ENCODE peak calls at places on chromosomes 16 and 17, in five cellular contexts. K is MM.1S, N is SK-N-SH, E is PC-9, Z is HCT116. C is an unnamed sample.

GRCh38 chr17:15123593-15124590 is 141.2 kb downstream of the PMP22 start:
- DNase-seq in E (no peak), K (no peak), Z (no peak), N (no peak), C (no peak)

GRCh38 chr17:31609331-31609730 is 217.9 kb downstream of the RAB11FIP4 start:
- DNase-seq in E (no peak), K (no peak), Z (no peak), N (no peak), C (no peak)

GRCh38 chr16:81650982-81651562 is 128.0 kb upstream of the PLCG2 start:
- DNase-seq in Z (no peak), E (no peak), N (no peak), K (no peak), C (no peak)

GRCh38 chr17:63842173-63842539 is 329 bp downstream of the SMARCD2 start:
- DNase-seq in K (no peak), E (no peak), Z (no peak), N (no peak), C (no peak)

GRCh38 chr17:64780096-64781012 is 118.2 kb upstream of the SMURF2 start:
- DNase-seq in K (peak; percentile 65), E (peak; percentile 83), N (peak; percentile 64), Z (peak; percentile 84), C (no peak)

GRCh38 chr16:74309789-74310781 is 13.5 kb downstream of the PSMD7 start:
- DNase-seq in K (peak; percentile 10), E (peak; percentile 21), N (peak; percentile 66), Z (peak; percentile 41), C (peak; percentile 55)

GRCh38 chr17:66855204-66855603 is 20.3 kb downstream of the CACNG5 start:
- DNase-seq in E (peak; percentile 32), Z (no peak), N (no peak), K (no peak), C (no peak)

GRCh38 chr17:49616086-49616485 is 40.4 kb downstream of the NXPH3 start:
- DNase-seq in Z (no peak), E (no peak), N (no peak), K (peak; percentile 12), C (no peak)

GRCh38 chr17:4199818-4200402 is 56.9 kb downstream of the CYB5D2 start:
- DNase-seq in K (peak; percentile 46), E (peak; percentile 19), N (peak; percentile 77), Z (peak; percentile 18), C (peak; percentile 75)

GRCh38 chr17:44308865-44309264 is 464 bp downstream of the RUNDC3A start:
- DNase-seq in K (no peak), N (peak; percentile 73), Z (no peak), E (no peak), C (no peak)

GRCh38 chr17:45813051-45813731 is 29.1 kb downstream of the CRHR1 start:
- DNase-seq in Z (no peak), N (peak; percentile 65), E (no peak), K (no peak), C (no peak)

GRCh38 chr17:41589301-41589700 is 2.6 kb upstream of the KRT14 start:
- DNase-seq in K (no peak), E (no peak), N (no peak), Z (no peak), C (no peak)

GRCh38 chr17:40341808-40342574 is 22.5 kb downstream of the GJD3 start:
- DNase-seq in E (peak; percentile 71), N (peak; percentile 93), Z (no peak), K (no peak), C (no peak)

GRCh38 chr16:54070944-54071343 is 215.6 kb downstream of the IRX3 start:
- DNase-seq in N (no peak), K (no peak), E (no peak), Z (no peak), C (no peak)

GRCh38 chr16:85124636-85125346 is 12.5 kb upstream of the CIBAR2 start:
- DNase-seq in N (no peak), K (no peak), Z (no peak), E (no peak), C (no peak)

GRCh38 chr16:2026461-2027023 is at the start of gene NHERF2:
- DNase-seq in K (peak; percentile 32), N (peak; percentile 90), E (peak; percentile 51), Z (no peak), C (no peak)

GRCh38 chr17:69437475-69437874 is 23.0 kb downstream of the MAP2K6 start:
- DNase-seq in E (no peak), N (no peak), Z (no peak), K (no peak), C (no peak)
- H3K9me2 ChIP-seq in E (no peaks in the 10 kb centered on the region), N (no peaks in the 10 kb centered on the region), Z (no peaks in the 10 kb centered on the region), K (no peaks in the 10 kb centered on the region), C (no peaks in the 10 kb centered on the region)

DNA sequence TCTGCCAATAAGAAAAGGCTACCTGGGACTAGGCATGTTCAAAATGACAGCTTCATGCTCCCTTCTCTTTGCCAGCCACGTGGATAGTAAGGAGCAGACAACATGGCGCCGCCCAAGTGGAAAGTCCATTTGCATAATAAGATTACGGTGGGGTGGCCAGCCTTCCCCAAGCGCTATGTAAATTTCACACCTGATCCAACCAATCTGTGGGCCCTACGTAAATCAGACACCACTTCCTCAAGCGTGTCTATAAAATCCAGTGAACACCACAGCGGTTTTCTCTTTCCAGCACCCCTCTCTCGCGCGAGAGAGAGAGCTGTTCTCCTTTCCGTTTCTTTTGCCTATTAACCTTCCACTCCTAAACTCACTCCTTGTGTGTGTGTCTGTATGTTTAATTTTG is 140.3 kb upstream of the ERCC4 start:
- DNase-seq in N (no peak), E (no peak), Z (no peak), K (no peak), C (no peak)
- H3K9me2 ChIP-seq in N (no peaks in the 10 kb centered on the region), E (no peaks in the 10 kb centered on the region), Z (no peaks in the 10 kb centered on the region), K (no peaks in the 10 kb centered on the region), C (no peaks in the 10 kb centered on the region)

GRCh38 chr17:11538366-11538765 is 59.9 kb upstream of the DNAH9 start:
- DNase-seq in Z (no peak), N (no peak), K (no peak), E (no peak), C (no peak)
- H3K9me2 ChIP-seq in Z (no peaks in the 10 kb centered on the region), N (no peaks in the 10 kb centered on the region), K (no peaks in the 10 kb centered on the region), E (no peaks in the 10 kb centered on the region), C (no peaks in the 10 kb centered on the region)

GRCh38 chr17:30506423-30506822 is 29.2 kb downstream of the GOSR1 start:
- DNase-seq in E (no peak), K (no peak), N (no peak), Z (no peak), C (no peak)

GRCh38 chr17:30503558-30503957 is 26.4 kb downstream of the GOSR1 start:
- DNase-seq in Z (no peak), N (no peak), K (no peak), E (no peak), C (no peak)

GRCh38 chr17:30505868-30506417 is 28.7 kb downstream of the GOSR1 start:
- DNase-seq in K (no peak), E (no peak), Z (no peak), N (no peak), C (no peak)
- H3K9me2 ChIP-seq in K (no peaks in the 10 kb centered on the region), E (no peaks in the 10 kb centered on the region), Z (no peaks in the 10 kb centered on the region), N (no peaks in the 10 kb centered on the region), C (no peaks in the 10 kb centered on the region)

DNA sequence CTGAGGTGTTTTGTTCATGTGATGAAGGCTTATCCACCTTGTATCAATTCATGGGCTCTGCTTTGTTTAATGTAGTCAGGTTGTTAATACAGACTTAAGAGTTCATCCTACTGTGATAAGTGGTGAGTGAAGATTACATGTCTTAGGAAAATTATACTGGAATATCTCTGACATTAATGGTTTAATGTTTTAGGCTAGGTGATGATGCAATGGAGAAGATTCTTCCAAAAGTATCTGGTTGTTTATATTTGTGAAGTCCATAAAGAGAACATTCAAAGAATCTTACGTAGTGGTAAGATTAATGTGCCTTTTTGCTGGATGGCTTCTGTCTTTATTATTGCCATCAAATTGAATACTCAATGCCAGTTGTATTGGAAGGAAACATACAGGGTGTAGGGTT is 236.4 kb downstream of the BCAS3 start:
- DNase-seq in K (no peak), Z (no peak), E (no peak), N (no peak), C (no peak)
- H3K9me2 ChIP-seq in K (no peaks in the 10 kb centered on the region), Z (no peaks in the 10 kb centered on the region), E (no peaks in the 10 kb centered on the region), N (no peaks in the 10 kb centered on the region), C (no peaks in the 10 kb centered on the region)

GRCh38 chr16:72794986-72795385 is 252.9 kb downstream of the ZFHX3 start:
- DNase-seq in K (no peak), Z (no peak), E (no peak), N (no peak), C (no peak)
- H3K9me2 ChIP-seq in K (no peaks in the 10 kb centered on the region), Z (no peaks in the 10 kb centered on the region), E (no peaks in the 10 kb centered on the region), N (no peaks in the 10 kb centered on the region), C (no peaks in the 10 kb centered on the region)

GRCh38 chr16:17106243-17106791 is 364.4 kb downstream of the XYLT1 start:
- DNase-seq in N (no peak), K (no peak), Z (no peak), E (no peak), C (no peak)
- H3K9me2 ChIP-seq in N (no peaks in the 10 kb centered on the region), K (no peaks in the 10 kb centered on the region), Z (no peaks in the 10 kb centered on the region), E (no peaks in the 10 kb centered on the region), C (no peaks in the 10 kb centered on the region)

GRCh38 chr17:79702071-79702470 is 28.7 kb upstream of the ENPP7 start:
- DNase-seq in Z (no peak), K (no peak), E (no peak), N (peak; percentile 71), C (no peak)
- H3K9me2 ChIP-seq in Z (no peaks in the 10 kb centered on the region), K (no peaks in the 10 kb centered on the region), E (no peaks in the 10 kb centered on the region), N (no peaks in the 10 kb centered on the region), C (no peaks in the 10 kb centered on the region)

C was measured in OCI-LY7.